ENCODE peak calls at places on chromosomes 3 and 15, in five cellular contexts. E, H, Q, Z and L are unnamed samples.

GRCh38 chr3:31590650-31591049 is 57.9 kb downstream of the STT3B start:
- DNase-seq in Z (no peak), H (no peak), E (no peak), Q (no peak), L (no peak)

GRCh38 chr3:138089091-138089490 is 26.3 kb downstream of the DZIP1L start:
- DNase-seq in Z (no peak), Q (peak), H (peak), E (no peak), L (peak)

GRCh38 chr15:48062476-48062875 is 58.3 kb upstream of the SLC24A5 start:
- DNase-seq in E (no peak), Z (no peak), H (peak), Q (no peak), L (peak)

GRCh38 chr15:39358441-39359041 is 222.3 kb upstream of the THBS1 start:
- DNase-seq in Z (no peak), E (no peak), H (peak), Q (peak), L (peak)

GRCh38 chr15:101494251-101494796 is 4.8 kb upstream of the PCSK6 start:
- DNase-seq in H (no peak), Z (no peak), Q (no peak), E (no peak), L (no peak)

GRCh38 chr15:57559875-57560274 is 31.8 kb upstream of the MYZAP start:
- DNase-seq in H (peak), Z (peak), Q (peak), E (peak), L (peak)

GRCh38 chr3:128559486-128560225 is 66.7 kb upstream of the GATA2 start:
- DNase-seq in E (no peak), Q (no peak), H (peak), Z (no peak), L (peak)

GRCh38 chr15:70763120-70763949 is at the start of gene UACA:
- DNase-seq in E (peak), H (peak), Q (peak), Z (peak), L (peak)

GRCh38 chr3:4047343-4047742 is 248.1 kb downstream of the LRRN1 start:
- DNase-seq in E (no peak), Z (no peak), H (no peak), Q (no peak), L (no peak)

GRCh38 chr3:4042869-4043268 is 243.6 kb downstream of the LRRN1 start:
- DNase-seq in Q (no peak), Z (no peak), H (no peak), E (no peak), L (no peak)

GRCh38 chr3:4045756-4046155 is 246.5 kb downstream of the LRRN1 start:
- DNase-seq in Q (no peak), E (no peak), H (no peak), Z (no peak), L (peak)

GRCh38 chr3:4042070-4042469 is 242.8 kb downstream of the LRRN1 start:
- DNase-seq in H (no peak), Z (no peak), Q (no peak), E (no peak), L (no peak)

DNA sequence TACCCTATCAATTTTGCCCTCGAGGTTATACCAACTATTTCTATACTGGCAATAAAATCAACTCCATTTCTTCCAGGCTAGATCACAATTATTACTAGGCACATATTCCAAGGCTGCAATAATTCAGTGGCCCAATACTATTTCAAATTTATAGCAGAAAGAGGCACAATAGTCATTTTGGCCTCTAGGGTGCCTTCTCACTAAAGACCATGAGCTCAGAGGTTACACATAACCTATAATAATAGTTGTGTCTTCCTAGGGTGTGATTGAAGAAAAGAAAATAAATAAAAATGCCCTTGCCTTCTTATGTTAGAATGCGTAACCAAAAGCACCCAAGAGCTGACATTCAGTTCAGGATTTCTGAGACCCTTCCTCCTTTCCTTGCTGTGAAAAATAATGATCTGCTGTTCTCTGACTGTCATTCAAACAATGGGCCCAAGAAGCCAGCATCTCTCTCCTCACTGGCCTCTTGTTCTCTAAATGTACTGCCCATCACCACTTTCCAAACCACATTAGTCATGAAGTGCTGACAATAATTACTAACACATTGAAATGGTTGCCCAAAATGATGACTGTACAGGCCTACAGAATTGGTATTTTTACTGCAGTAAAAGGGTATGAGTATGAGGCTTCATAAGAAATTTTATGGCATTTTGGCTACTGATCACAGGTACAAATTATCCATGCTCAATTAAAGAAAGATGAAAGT is 244.8 kb downstream of the LRRN1 start:
- DNase-seq in H (no peak), Z (no peak), E (no peak), Q (peak), L (peak)
- TF ChIP-seq CTCF in H (no peak), Z (no peak), E (no peak), Q (no peak), L (no peak)

GRCh38 chr3:163779396-163780344 is 1298.6 kb downstream of the SI start:
- DNase-seq in H (no peak), E (peak), Q (no peak), Z (no peak), L (no peak)
- TF ChIP-seq CTCF in H (no peak), E (peak), Q (no peak), Z (no peak), L (no peak)

GRCh38 chr3:71144525-71145253 is 438.8 kb downstream of the FOXP1 start:
- DNase-seq in Z (no peak), Q (no peak), H (peak), E (no peak), L (peak)

GRCh38 chr3:71140477-71140876 is 443.1 kb downstream of the FOXP1 start:
- DNase-seq in E (no peak), H (no peak), Z (no peak), Q (no peak), L (no peak)

GRCh38 chr3:71139501-71139900 is 444.0 kb downstream of the FOXP1 start:
- DNase-seq in Q (no peak), E (no peak), Z (no peak), H (no peak), L (no peak)

GRCh38 chr3:71143493-71143892 is 440.0 kb downstream of the FOXP1 start:
- DNase-seq in H (no peak), Z (no peak), Q (no peak), E (no peak), L (no peak)

DNA sequence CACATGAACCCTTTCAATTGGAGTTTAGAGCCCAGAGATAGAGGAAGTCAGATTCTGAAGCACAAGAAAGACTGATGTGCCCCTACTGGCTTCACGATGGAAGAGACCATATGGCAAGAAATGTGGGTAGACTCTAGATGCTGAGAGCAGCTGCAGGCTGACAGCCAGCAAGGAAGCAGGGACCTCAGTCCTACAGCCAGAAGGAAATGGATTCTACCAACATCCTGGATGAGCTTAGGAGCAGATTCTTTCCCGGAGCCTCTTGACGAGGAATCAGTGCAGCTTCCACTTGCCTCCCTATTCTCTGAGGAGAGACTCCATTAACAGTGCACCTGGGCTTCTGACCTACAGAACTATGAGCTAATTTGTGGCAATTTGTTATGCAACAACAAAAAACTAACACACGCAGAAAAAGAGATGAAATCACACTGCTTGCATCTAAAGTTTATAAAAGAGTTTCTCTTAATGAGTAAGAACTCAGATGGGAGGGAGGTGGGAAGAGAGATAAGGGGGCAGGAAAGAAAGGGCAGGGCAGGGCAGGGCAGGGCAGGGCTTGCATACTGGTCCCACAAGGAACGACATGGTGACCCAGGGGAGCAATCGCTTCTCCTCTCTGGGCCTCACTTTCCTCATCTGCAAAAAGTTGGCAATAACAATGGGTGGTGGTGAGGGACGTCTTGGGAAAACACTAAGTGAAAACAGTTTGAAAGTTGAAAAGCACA is 440.9 kb downstream of the FOXP1 start:
- DNase-seq in E (peak), H (no peak), Q (no peak), Z (no peak), L (no peak)
- TF ChIP-seq CTCF in E (no peak), H (no peak), Q (no peak), Z (no peak), L (no peak)

GRCh38 chr3:188972313-188972712 is 199.5 kb upstream of the TPRG1 start:
- DNase-seq in Z (no peak), E (no peak), H (no peak), Q (no peak), L (no peak)
- TF ChIP-seq CTCF in Z (no peak), E (no peak), H (no peak), Q (no peak), L (no peak)

GRCh38 chr3:81761904-81762565 is 590 bp upstream of the GBE1 start:
- DNase-seq in E (no peak), Z (no peak), H (no peak), Q (peak), L (peak)
- TF ChIP-seq CTCF in E (no peak), Z (no peak), H (no peak), Q (peak), L (no peak)

DNA sequence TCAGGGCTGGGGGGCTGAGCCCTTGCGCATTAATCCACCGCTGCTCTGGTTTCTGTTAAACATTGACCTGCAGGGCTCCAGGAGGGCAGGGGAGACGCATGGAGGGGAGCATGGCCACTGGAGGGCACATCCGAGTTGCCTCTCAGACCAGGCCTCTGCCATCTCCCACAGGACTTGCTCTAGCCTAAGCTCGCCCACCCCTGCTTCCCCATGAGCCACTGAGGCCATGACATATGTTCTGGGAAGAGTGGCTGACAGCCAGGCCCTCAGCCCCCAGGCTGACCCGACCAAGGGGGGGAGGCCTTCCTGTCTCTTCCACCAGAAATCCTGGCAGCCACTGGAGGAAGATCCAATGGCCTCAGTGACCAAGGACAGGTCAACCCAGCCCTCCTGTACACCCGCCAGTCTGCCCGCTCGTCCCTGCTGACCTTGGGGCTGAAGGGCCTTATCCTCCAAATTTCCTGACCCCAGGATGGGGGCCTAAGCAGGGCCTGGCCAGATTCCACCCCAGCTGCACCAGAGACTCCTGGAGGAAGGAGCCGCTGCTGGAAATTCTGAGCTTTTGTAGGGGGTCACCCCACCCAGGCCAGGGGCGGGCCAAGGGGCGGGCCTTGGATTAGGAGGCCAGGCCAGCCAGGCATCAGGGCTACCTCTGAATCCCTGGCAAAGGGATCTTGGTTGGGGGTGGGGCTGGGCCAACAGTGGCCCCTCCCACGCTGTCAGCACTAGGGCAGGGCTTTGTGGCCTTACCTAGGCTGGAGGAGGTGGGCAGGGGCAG is at the start of gene HYAL1:
- DNase-seq in H (peak), Z (peak), Q (no peak), E (peak), L (peak)
- TF ChIP-seq CTCF in H (peak), Z (no peak), Q (no peak), E (peak), L (peak)

GRCh38 chr3:153855772-153856171 is 265.4 kb upstream of the ARHGEF26 start:
- DNase-seq in H (no peak), Q (no peak), Z (no peak), E (no peak), L (no peak)
- TF ChIP-seq CTCF in H (no peak), Q (no peak), Z (no peak), E (no peak), L (no peak)

GRCh38 chr3:12812812-12813211 is 16.3 kb downstream of the CAND2 start:
- DNase-seq in Z (peak), Q (no peak), H (no peak), E (no peak), L (no peak)
- TF ChIP-seq CTCF in Z (no peak), Q (no peak), H (no peak), E (no peak), L (no peak)